ENCODE peak calls at places on chromosome 12, in six cellular contexts. One of them, this sample, is unnamed. For H3K4me1, the result is how much of the 10 kb centered on the place peaks cover.

GRCh38 chr12:25496098-25496587 is 56.9 kb downstream of the LMNTD1 start:
- DNase-seq in neural progenitor cell: no peak
- DNase-seq in GM12878: no peak
- DNase-seq in GM23338: no peak
- DNase-seq in fibroblast of lung: peak
- DNase-seq in PC-3: no peak
- DNase-seq in this sample: no peak

GRCh38 chr12:131831635-131832041 is 3.4 kb downstream of the MMP17 start:
- DNase-seq in neural progenitor cell: no peak
- DNase-seq in GM12878: no peak
- DNase-seq in GM23338: no peak
- DNase-seq in fibroblast of lung: peak
- DNase-seq in PC-3: peak
- DNase-seq in this sample: peak

GRCh38 chr12:106170285-106170684 is 31.5 kb upstream of the NUAK1 start:
- DNase-seq in neural progenitor cell: no peak
- DNase-seq in GM12878: no peak
- DNase-seq in GM23338: no peak
- DNase-seq in fibroblast of lung: peak
- DNase-seq in PC-3: peak
- DNase-seq in this sample: no peak

GRCh38 chr12:16062611-16063010 is 151.5 kb downstream of the DERA start:
- DNase-seq in neural progenitor cell: no peak
- DNase-seq in GM12878: no peak
- DNase-seq in GM23338: no peak
- DNase-seq in fibroblast of lung: peak
- DNase-seq in PC-3: peak
- DNase-seq in this sample: no peak

GRCh38 chr12:79991586-79991985 is 56.7 kb upstream of the PPP1R12A start:
- DNase-seq in neural progenitor cell: no peak
- DNase-seq in GM12878: no peak
- DNase-seq in GM23338: no peak
- DNase-seq in fibroblast of lung: no peak
- DNase-seq in PC-3: no peak
- DNase-seq in this sample: no peak

GRCh38 chr12:10720974-10721565 is 2.1 kb downstream of the YBX3 start:
- DNase-seq in neural progenitor cell: no peak
- DNase-seq in GM12878: no peak
- DNase-seq in GM23338: no peak
- DNase-seq in fibroblast of lung: no peak
- DNase-seq in PC-3: no peak
- DNase-seq in this sample: peak

GRCh38 chr12:79927772-79928474 is 7.0 kb downstream of the PPP1R12A start:
- DNase-seq in neural progenitor cell: no peak
- DNase-seq in GM12878: peak
- DNase-seq in GM23338: no peak
- DNase-seq in fibroblast of lung: peak
- DNase-seq in PC-3: no peak
- DNase-seq in this sample: no peak

GRCh38 chr12:81502912-81503695 is 256.0 kb downstream of the PPFIA2 start:
- DNase-seq in neural progenitor cell: no peak
- DNase-seq in GM12878: no peak
- DNase-seq in GM23338: no peak
- DNase-seq in fibroblast of lung: peak
- DNase-seq in PC-3: peak
- DNase-seq in this sample: no peak

GRCh38 chr12:71201136-71201679 is 43.4 kb upstream of the TSPAN8 start:
- DNase-seq in neural progenitor cell: peak
- DNase-seq in GM12878: no peak
- DNase-seq in GM23338: no peak
- DNase-seq in fibroblast of lung: no peak
- DNase-seq in PC-3: no peak
- DNase-seq in this sample: peak

GRCh38 chr12:38488866-38489265 is 172.3 kb downstream of the ALG10B start:
- DNase-seq in neural progenitor cell: no peak
- DNase-seq in GM12878: no peak
- DNase-seq in GM23338: no peak
- DNase-seq in fibroblast of lung: no peak
- DNase-seq in PC-3: no peak
- DNase-seq in this sample: no peak

GRCh38 chr12:22416831-22417230 is 82.3 kb upstream of the ST8SIA1 start:
- DNase-seq in neural progenitor cell: no peak
- DNase-seq in GM12878: no peak
- DNase-seq in GM23338: no peak
- DNase-seq in fibroblast of lung: peak
- DNase-seq in PC-3: no peak
- DNase-seq in this sample: no peak

DNA sequence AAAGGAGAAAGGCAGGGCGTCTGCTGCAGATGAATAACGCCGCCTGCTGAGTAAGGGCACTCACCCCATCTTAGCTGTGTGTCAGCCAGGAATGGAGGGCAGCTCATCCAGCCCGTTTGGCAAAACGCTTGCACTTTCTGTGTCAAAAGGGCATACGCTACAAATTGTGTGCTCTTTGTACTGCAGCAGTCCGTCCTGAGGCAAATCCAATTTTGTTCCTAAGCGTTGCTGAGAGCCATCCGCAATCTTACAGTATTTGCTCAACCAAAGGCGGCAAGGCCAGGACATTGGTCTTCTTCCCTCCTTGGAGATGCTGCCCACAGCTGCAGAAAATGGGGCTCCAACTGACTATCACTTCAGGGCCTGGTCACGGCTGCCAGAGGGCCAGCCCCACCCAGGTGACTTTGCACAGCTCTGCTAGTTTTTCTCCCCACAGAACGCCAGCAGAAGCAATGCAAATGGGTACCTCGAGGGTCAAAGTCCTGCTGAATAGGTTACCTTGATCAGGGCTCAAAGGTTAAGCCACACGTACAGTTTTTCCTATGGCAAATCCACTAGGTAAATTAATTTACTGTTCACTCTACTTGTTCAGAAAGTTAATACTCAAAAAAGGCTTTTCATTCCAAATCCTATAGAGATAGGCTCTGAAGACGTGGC is 23.4 kb downstream of the CCDC92 start:
- DNase-seq in neural progenitor cell: peak
- DNase-seq in GM12878: no peak
- DNase-seq in GM23338: no peak
- DNase-seq in fibroblast of lung: peak
- DNase-seq in PC-3: no peak
- DNase-seq in this sample: no peak
- H3K4me3 ChIP-seq in neural progenitor cell: no peak
- H3K4me3 ChIP-seq in GM12878: no peak
- H3K4me3 ChIP-seq in GM23338: no peak
- H3K4me3 ChIP-seq in fibroblast of lung: no peak
- H3K4me3 ChIP-seq in PC-3: no peak
- H3K4me3 ChIP-seq in this sample: no peak

GRCh38 chr12:68619541-68619940 is 8.8 kb downstream of the RAP1B start:
- DNase-seq in neural progenitor cell: no peak
- DNase-seq in GM12878: no peak
- DNase-seq in GM23338: no peak
- DNase-seq in fibroblast of lung: no peak
- DNase-seq in PC-3: no peak
- DNase-seq in this sample: no peak
- H3K4me1 ChIP-seq in neural progenitor cell: under half
- H3K4me1 ChIP-seq in GM12878: under half
- H3K4me1 ChIP-seq in GM23338: under half
- H3K4me1 ChIP-seq in fibroblast of lung: under half
- H3K4me1 ChIP-seq in PC-3: under half
- H3K4me1 ChIP-seq in this sample: under half

DNA sequence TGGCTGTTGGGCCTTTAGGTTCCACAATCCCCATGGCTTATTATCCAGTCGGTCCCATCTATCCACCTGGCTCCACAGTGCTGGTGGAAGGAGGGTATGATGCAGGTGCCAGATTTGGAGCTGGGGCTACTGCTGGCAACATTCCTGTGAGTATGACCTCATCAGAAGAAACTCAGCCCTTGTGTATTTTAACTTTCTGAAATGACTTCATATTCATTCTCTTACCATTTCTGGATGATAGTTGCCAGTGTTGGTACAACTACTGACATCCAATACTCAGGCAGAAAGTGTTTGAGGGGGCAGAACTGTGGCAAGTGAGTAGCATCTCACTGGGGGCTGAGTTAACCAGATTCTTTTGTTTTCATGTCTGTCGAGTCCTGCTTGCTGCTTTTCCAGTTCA is 2.3 kb downstream of the DAZAP2 start:
- DNase-seq in neural progenitor cell: no peak
- DNase-seq in GM12878: no peak
- DNase-seq in GM23338: no peak
- DNase-seq in fibroblast of lung: peak
- DNase-seq in PC-3: peak
- DNase-seq in this sample: no peak
- TF ChIP-seq EZH2 in neural progenitor cell: no peak
- TF ChIP-seq EZH2 in GM12878: no peak
- TF ChIP-seq EZH2 in GM23338: no peak
- TF ChIP-seq EZH2 in fibroblast of lung: no peak
- TF ChIP-seq EZH2 in PC-3: no peak
- TF ChIP-seq EZH2 in this sample: no peak

GRCh38 chr12:4272014-4272975 is 1.3 kb upstream of the CCND2 start:
- DNase-seq in neural progenitor cell: peak
- DNase-seq in GM12878: peak
- DNase-seq in GM23338: peak
- DNase-seq in fibroblast of lung: peak
- DNase-seq in PC-3: no peak
- DNase-seq in this sample: peak
- H3K4me3 ChIP-seq in neural progenitor cell: peak
- H3K4me3 ChIP-seq in GM12878: peak
- H3K4me3 ChIP-seq in GM23338: peak
- H3K4me3 ChIP-seq in fibroblast of lung: no peak
- H3K4me3 ChIP-seq in PC-3: no peak
- H3K4me3 ChIP-seq in this sample: peak

GRCh38 chr12:28486521-28486920 is 296.3 kb downstream of the CCDC91 start:
- DNase-seq in neural progenitor cell: no peak
- DNase-seq in GM12878: no peak
- DNase-seq in GM23338: no peak
- DNase-seq in fibroblast of lung: peak
- DNase-seq in PC-3: no peak
- DNase-seq in this sample: no peak
- H3K4me1 ChIP-seq in neural progenitor cell: under half
- H3K4me1 ChIP-seq in GM12878: under half
- H3K4me1 ChIP-seq in GM23338: under half
- H3K4me1 ChIP-seq in fibroblast of lung: under half
- H3K4me1 ChIP-seq in PC-3: under half
- H3K4me1 ChIP-seq in this sample: under half

This sample was measured in A673.